ENCODE peak calls at places on chromosome 16, in five cellular contexts. X is adrenal gland, V is heart left ventricle, A is OCI-LY7, M is sigmoid colon. W is an unnamed sample. For H3K36me3, the result is how much of the 10 kb centered on the place peaks cover.

GRCh38 chr16:8675183-8676159 is 1.1 kb downstream of the ABAT start:
- DNase-seq in X (no peak), V (no peak), A (no peak), M (peak), W (no peak)

GRCh38 chr16:55242667-55243066 is 81.3 kb upstream of the IRX6 start:
- DNase-seq in X (no peak), V (no peak), A (no peak), M (no peak), W (no peak)

GRCh38 chr16:20944861-20945390 is 44.4 kb downstream of the LYRM1 start:
- DNase-seq in X (peak), V (no peak), A (peak), M (no peak), W (no peak)

GRCh38 chr16:29962344-29962994 is 590 bp downstream of the TMEM219 start:
- DNase-seq in X (no peak), V (peak), A (no peak), M (no peak), W (no peak)

GRCh38 chr16:84502581-84502980 is 1.9 kb downstream of the MEAK7 start:
- DNase-seq in X (no peak), V (no peak), A (no peak), M (peak), W (no peak)

GRCh38 chr16:79051313-79051712 is 549.2 kb downstream of the MAF start:
- DNase-seq in X (no peak), V (no peak), A (no peak), M (no peak), W (no peak)

GRCh38 chr16:7458144-7458543 is 125.5 kb downstream of the RBFOX1 start:
- DNase-seq in X (no peak), V (no peak), A (no peak), M (no peak), W (no peak)

GRCh38 chr16:89599451-89599858 is 14.0 kb upstream of the DPEP1 start:
- DNase-seq in X (no peak), V (no peak), A (peak), M (no peak), W (no peak)

GRCh38 chr16:56295739-56296527 is 104.6 kb downstream of the GNAO1 start:
- DNase-seq in X (no peak), V (no peak), A (no peak), M (no peak), W (no peak)

GRCh38 chr16:8678068-8678927 is 3.9 kb downstream of the ABAT start:
- DNase-seq in X (no peak), V (no peak), A (no peak), M (no peak), W (no peak)

GRCh38 chr16:85557976-85558589 is 55.0 kb upstream of the GSE1 start:
- DNase-seq in X (no peak), V (no peak), A (peak), M (no peak), W (no peak)

GRCh38 chr16:15044286-15044685 is 11.6 kb downstream of the NTAN1 start:
- DNase-seq in X (no peak), V (no peak), A (no peak), M (no peak), W (no peak)

GRCh38 chr16:72508196-72508595 is 336.2 kb upstream of the PMFBP1 start:
- DNase-seq in X (no peak), V (no peak), A (no peak), M (no peak), W (no peak)

GRCh38 chr16:67703626-67704025 is 15.5 kb downstream of the GFOD2 start:
- DNase-seq in X (no peak), V (no peak), A (no peak), M (no peak), W (no peak)

GRCh38 chr16:10040136-10041080 is 141.8 kb downstream of the GRIN2A start:
- DNase-seq in X (no peak), V (no peak), A (no peak), M (no peak), W (no peak)

GRCh38 chr16:9072806-9073341 is 18.6 kb upstream of the HAPSTR1 start:
- DNase-seq in X (no peak), V (no peak), A (peak), M (no peak), W (peak)

GRCh38 chr16:80403871-80404270 is 136.9 kb upstream of the DYNLRB2 start:
- DNase-seq in X (no peak), V (no peak), A (no peak), M (no peak), W (no peak)

GRCh38 chr16:72172105-72173034 is at the start of gene PMFBP1:
- DNase-seq in X (peak), V (peak), A (peak), M (peak), W (peak)

GRCh38 chr16:70390774-70391173 is 44.1 kb downstream of the DDX19A start:
- DNase-seq in X (no peak), V (no peak), A (no peak), M (no peak), W (no peak)

GRCh38 chr16:47431960-47432359 is 28.9 kb downstream of the ITFG1 start:
- DNase-seq in X (no peak), V (no peak), A (no peak), M (no peak), W (no peak)

GRCh38 chr16:86060381-86061317 is 161.7 kb downstream of the IRF8 start:
- DNase-seq in X (no peak), V (no peak), A (no peak), M (peak), W (no peak)

GRCh38 chr16:23833960-23834685 is 1.7 kb upstream of the PRKCB start:
- DNase-seq in X (no peak), V (no peak), A (no peak), M (no peak), W (no peak)

GRCh38 chr16:88773812-88774291 is 11.2 kb downstream of the PIEZO1 start:
- DNase-seq in X (peak), V (peak), A (no peak), M (peak), W (no peak)

GRCh38 chr16:46428108-46429061 is 192.8 kb downstream of the SHCBP1 start:
- DNase-seq in X (no peak), V (no peak), A (no peak), M (peak), W (no peak)

GRCh38 chr16:70433456-70434103 is 5.3 kb downstream of the ST3GAL2 start:
- DNase-seq in X (peak), V (peak), A (peak), M (peak), W (no peak)

GRCh38 chr16:63612462-63613227 is 1509.2 kb downstream of the CDH11 start:
- DNase-seq in X (no peak), V (no peak), A (no peak), M (no peak), W (no peak)

GRCh38 chr16:14559809-14560227 is 70.2 kb downstream of the PARN start:
- DNase-seq in X (no peak), V (no peak), A (no peak), M (no peak), W (no peak)

GRCh38 chr16:68499011-68499410 is 40.1 kb upstream of the ZFP90 start:
- DNase-seq in X (no peak), V (no peak), A (no peak), M (no peak), W (no peak)

GRCh38 chr16:67216612-67217490 is 10.1 kb upstream of the TMEM208 start:
- DNase-seq in X (peak), V (peak), A (no peak), M (no peak), W (no peak)

GRCh38 chr16:66928702-66929388 is 3.5 kb upstream of the RRAD start:
- DNase-seq in X (no peak), V (no peak), A (peak), M (no peak), W (no peak)

GRCh38 chr16:71929048-71929447 is 33.7 kb downstream of the IST1 start:
- DNase-seq in X (peak), V (no peak), A (no peak), M (peak), W (no peak)

GRCh38 chr16:69619514-69619913 is 53.7 kb downstream of the NFAT5 start:
- DNase-seq in X (no peak), V (no peak), A (no peak), M (no peak), W (no peak)

GRCh38 chr16:79104567-79104966 is 496.0 kb downstream of the MAF start:
- DNase-seq in X (no peak), V (no peak), A (no peak), M (no peak), W (no peak)

GRCh38 chr16:31354394-31355291 is at the start of gene ITGAX:
- DNase-seq in X (peak), V (peak), A (no peak), M (no peak), W (peak)

GRCh38 chr16:65531475-65531874 is 409.6 kb upstream of the CDH11 start:
- DNase-seq in X (no peak), V (no peak), A (no peak), M (no peak), W (no peak)

GRCh38 chr16:65534121-65534528 is 412.3 kb upstream of the CDH11 start:
- DNase-seq in X (no peak), V (no peak), A (no peak), M (no peak), W (no peak)

GRCh38 chr16:65532846-65533245 is 411.0 kb upstream of the CDH11 start:
- DNase-seq in X (no peak), V (no peak), A (no peak), M (no peak), W (no peak)

GRCh38 chr16:65537336-65537735 is 415.5 kb upstream of the CDH11 start:
- DNase-seq in X (no peak), V (no peak), A (no peak), M (no peak), W (no peak)

DNA sequence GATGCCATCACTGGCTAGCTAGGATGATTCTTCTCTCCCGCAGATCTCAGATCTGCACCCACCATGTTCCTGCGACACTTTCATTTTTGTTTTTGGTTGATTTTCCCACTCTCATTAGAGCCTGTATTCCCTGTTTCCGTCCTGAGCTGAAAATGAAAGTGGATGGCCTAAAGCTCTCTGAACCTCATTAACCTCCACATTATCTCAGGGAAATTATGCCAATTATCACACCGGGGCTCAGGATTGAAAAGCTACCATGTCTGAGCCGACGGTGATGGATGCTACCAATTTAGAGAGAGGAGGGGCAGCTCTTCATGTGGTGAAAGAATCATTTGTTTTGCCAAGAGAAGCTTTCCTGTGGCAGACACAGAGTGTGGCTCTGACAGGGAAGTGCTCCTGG is 410.4 kb upstream of the CDH11 start:
- DNase-seq in X (no peak), V (no peak), A (no peak), M (no peak), W (no peak)
- H3K4me3 ChIP-seq in X (no peak), V (peak), A (no peak), M (no peak), W (no peak)

DNA sequence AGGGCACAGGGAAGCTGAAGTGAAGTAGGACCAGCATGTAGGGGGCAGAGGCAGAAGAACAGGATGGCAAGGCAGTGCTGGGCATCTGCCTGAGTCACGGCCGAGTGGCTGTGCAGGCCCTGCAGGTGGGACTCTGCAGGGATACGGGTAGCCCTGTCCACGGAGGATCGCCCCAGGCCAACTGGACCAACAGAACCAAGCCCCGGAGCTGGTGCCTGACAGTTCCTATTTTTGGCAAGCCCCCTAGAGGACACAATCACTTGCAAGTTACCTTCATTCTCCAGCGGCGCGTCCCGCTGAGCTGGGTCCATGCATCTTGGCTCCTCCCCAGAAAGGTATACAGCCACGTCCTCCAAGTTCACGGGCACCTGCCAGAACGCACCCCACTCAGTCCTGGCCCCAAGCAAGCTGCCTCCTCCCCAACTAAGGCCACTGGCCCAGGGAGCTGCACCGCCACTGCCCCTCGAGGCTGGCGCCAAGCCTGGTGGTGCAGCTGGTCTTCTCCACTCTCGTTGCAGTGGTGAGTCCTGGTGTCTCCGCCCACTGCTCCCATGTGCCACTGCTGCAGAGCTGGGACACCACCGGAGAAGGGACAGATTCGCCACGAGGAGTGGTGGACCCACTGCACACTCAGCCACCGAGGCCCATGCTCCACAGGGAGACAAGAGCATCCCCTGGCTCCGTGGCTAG is 6.6 kb downstream of the ZNF500 start:
- DNase-seq in X (no peak), V (no peak), A (no peak), M (no peak), W (no peak)
- H3K36me3 ChIP-seq in X (under half), V (half or more), A (half or more), M (half or more), W (under half)

DNA sequence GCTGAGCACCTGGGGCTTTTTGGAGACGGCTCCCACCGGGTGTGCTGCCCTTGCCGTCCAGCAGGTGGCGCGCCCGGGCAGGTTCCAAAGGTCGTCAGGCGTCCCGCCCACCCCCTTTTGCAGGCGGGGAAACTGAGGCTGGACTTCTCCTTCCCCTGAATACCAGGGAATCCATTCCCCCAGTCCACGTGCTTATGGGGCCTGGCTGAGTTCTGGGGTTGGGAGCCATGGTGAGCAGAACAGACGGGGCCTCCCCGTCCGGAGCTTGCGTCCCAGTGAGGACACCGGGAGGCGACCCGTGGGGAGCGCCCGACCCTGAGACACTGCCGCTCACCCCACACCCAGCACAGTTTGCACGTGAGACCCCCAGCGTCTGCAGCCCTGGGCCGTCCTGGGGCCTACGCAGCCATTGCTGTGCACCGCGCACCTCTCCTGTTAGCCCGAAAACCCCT is 51.8 kb upstream of the JPH3 start:
- DNase-seq in X (no peak), V (peak), A (peak), M (no peak), W (peak)
- TF ChIP-seq CTCF in X (peak), V (peak), A (peak), M (peak), W (peak)

GRCh38 chr16:57591870-57592485 is 36.5 kb upstream of the ADGRG1 start:
- DNase-seq in X (no peak), V (no peak), A (no peak), M (no peak), W (no peak)

GRCh38 chr16:57590654-57591085 is 37.8 kb upstream of the ADGRG1 start:
- DNase-seq in X (no peak), V (peak), A (no peak), M (no peak), W (no peak)

GRCh38 chr16:57592591-57593003 is 35.8 kb upstream of the ADGRG1 start:
- DNase-seq in X (no peak), V (peak), A (no peak), M (no peak), W (no peak)

GRCh38 chr16:57593021-57593420 is 35.4 kb upstream of the ADGRG1 start:
- DNase-seq in X (no peak), V (peak), A (no peak), M (no peak), W (no peak)

GRCh38 chr16:57591086-57591869 is 37.2 kb upstream of the ADGRG1 start:
- DNase-seq in X (peak), V (peak), A (peak), M (peak), W (no peak)
- H3K4me3 ChIP-seq in X (no peak), V (no peak), A (no peak), M (no peak), W (no peak)

GRCh38 chr16:12057276-12057675 is 80.7 kb downstream of the SNX29 start:
- DNase-seq in X (no peak), V (no peak), A (no peak), M (peak), W (no peak)
- H3K36me3 ChIP-seq in X (under half), V (under half), A (under half), M (under half), W (under half)

W was measured in GM06990.